ENCODE peak calls at places on chromosomes 5 and 9, in four cellular contexts. B is progenitor cell of endocrine pancreas, P is activated B cell treated with CpG ODN at 0.5 μM for 24 hours, J is bronchial epithelial cell. T is an unnamed sample.

GRCh38 chr5:39605966-39606591 is 181.3 kb upstream of the DAB2 start:
- DNase-seq in J (peak; percentile 71), B (no peak), P (no peak), T (no peak)

GRCh38 chr9:113566011-113566711 is 102.6 kb downstream of the RGS3 start:
- DNase-seq in B (no peak), J (no peak), P (no peak), T (no peak)

GRCh38 chr9:101543098-101543735 is 9.6 kb downstream of the RNF20 start:
- DNase-seq in P (no peak), J (no peak), B (no peak), T (no peak)

GRCh38 chr5:176831026-176831423 is 20.7 kb downstream of the UNC5A start:
- DNase-seq in J (no peak), P (no peak), B (no peak), T (no peak)

GRCh38 chr5:82375488-82376294 is 97.5 kb upstream of the RPS23 start:
- DNase-seq in J (no peak), P (no peak), B (no peak), T (no peak)

GRCh38 chr9:126616521-126616976 is 2.8 kb downstream of the LMX1B start:
- DNase-seq in P (no peak), J (no peak), B (no peak), T (peak; percentile 33)

GRCh38 chr5:168404366-168404765 is 81.9 kb upstream of the RARS1 start:
- DNase-seq in J (peak; percentile 38), B (no peak), P (no peak), T (no peak)

GRCh38 chr5:88952344-88952743 is 69.4 kb upstream of the MEF2C start:
- DNase-seq in B (no peak), J (peak; percentile 43), P (no peak), T (no peak)

DNA sequence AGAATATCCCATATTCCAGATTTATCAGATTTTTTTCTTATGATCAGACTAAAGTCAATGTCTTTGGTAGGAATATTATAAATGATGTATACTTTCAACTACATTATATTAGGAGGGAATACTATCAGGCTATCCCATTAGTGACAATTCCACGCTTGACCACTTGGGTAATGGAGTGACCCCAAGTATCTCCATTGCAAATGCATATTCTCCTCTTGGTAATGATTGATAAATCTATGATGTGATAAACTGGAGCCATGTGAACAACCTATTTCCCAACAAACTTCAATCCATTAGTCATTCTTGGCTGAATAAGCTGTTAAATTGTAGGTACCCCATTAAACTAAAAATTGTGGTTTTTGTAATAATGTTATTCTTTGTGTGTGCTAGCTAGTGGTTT is 12.2 kb upstream of the MPDZ start:
- DNase-seq in B (no peak), P (no peak), J (no peak), T (no peak)
- TF ChIP-seq CTCF in B (peak; percentile 29), P (no peak), J (no peak), T (no peak)

GRCh38 chr5:76144892-76145291 is 61.7 kb downstream of the SV2C start:
- DNase-seq in B (no peak), J (no peak), P (no peak), T (no peak)

GRCh38 chr5:76143884-76144283 is 60.7 kb downstream of the SV2C start:
- DNase-seq in J (no peak), P (no peak), B (no peak), T (no peak)

DNA sequence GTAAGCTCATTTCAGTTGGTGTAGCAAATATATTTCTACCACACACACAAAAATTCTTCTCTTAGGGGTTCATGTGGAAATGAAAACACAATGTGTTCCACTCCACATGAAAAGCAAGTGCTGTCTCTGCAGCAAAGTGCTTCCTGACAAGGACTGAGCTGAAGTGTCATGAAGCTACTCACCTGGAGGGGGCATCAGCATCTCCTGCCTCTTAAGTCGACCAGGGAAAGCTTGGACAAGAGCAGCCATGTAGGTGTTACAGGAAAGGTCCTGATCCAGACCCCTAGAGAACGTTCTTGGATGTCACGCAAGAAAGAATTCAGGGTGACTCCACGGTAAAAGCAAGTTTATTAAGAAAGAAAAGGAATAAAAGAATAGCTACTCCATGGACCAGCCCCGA is 62.8 kb downstream of the SV2C start:
- DNase-seq in J (peak; percentile 26), B (no peak), P (no peak), T (no peak)
- TF ChIP-seq CTCF in J (peak; percentile 19), B (peak; percentile 31), P (no peak), T (no peak)

GRCh38 chr5:158814521-158814920 is 285.2 kb downstream of the EBF1 start:
- DNase-seq in J (no peak), B (no peak), P (no peak), T (no peak)
- TF ChIP-seq CTCF in J (no peak), B (no peak), P (no peak), T (no peak)

GRCh38 chr9:86122309-86122708 is 23.0 kb upstream of the GOLM1 start:
- DNase-seq in J (no peak), P (no peak), B (no peak), T (no peak)
- TF ChIP-seq CTCF in J (no peak), P (no peak), B (no peak), T (no peak)

DNA sequence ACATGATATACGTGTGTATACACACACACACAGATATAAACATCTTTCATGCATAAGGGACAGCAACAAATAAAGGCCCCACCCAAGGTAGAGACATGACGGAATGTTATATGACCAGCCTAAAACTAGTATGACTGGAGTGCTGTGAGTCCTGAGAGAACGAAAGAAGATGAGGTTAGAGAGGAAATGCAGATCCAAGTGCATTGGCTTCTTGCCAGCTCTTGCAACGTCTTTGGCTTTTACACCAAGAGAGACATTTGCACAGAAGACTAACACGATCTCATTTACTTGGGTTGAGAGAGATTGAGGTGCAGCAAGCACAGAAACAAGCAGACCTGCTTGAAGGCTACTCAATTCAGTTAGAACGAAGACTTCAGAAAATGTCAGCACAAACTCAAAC is 23.0 kb downstream of the CDH10 start:
- DNase-seq in J (peak; percentile 6), P (no peak), B (no peak), T (no peak)
- TF ChIP-seq CTCF in J (no peak), P (no peak), B (no peak), T (no peak)

GRCh38 chr5:74624501-74624900 is 16.0 kb downstream of the ENC1 start:
- DNase-seq in B (no peak), P (no peak), J (peak; percentile 99), T (no peak)
- TF ChIP-seq CTCF in B (no peak), P (no peak), J (no peak), T (no peak)

GRCh38 chr5:138702166-138702826 is 50.9 kb upstream of the CTNNA1 start:
- DNase-seq in J (no peak), P (no peak), B (no peak), T (no peak)
- TF ChIP-seq CTCF in J (no peak), P (no peak), B (no peak), T (no peak)

GRCh38 chr5:138282918-138283742 is 8.7 kb upstream of the GFRA3 start:
- DNase-seq in J (peak; percentile 68), B (peak; percentile 19), P (no peak), T (no peak)
- TF ChIP-seq CTCF in J (peak; percentile 73), B (peak; percentile 69), P (no peak), T (no peak)

T was measured in CD14-positive monocyte.